ENCODE peak calls at places on chromosomes 2 and 18, in five cellular contexts. B is HepG2, Z is K562, G is GM12878, Q is H1. V is an unnamed sample.

GRCh38 chr18:59957957-59958356 is 58.2 kb downstream of the PMAIP1 start:
- DNase-seq in B (peak), Z (peak), G (no peak), Q (no peak), V (no peak)

GRCh38 chr2:95052804-95053535 is 27.5 kb downstream of the MAL start:
- DNase-seq in B (no peak), Z (no peak), G (no peak), Q (no peak), V (no peak)

GRCh38 chr2:37326285-37326684 is 1.7 kb upstream of the PRKD3 start:
- DNase-seq in B (no peak), Z (no peak), G (no peak), Q (no peak), V (no peak)

GRCh38 chr2:190486037-190486623 is 48.4 kb downstream of the NEMP2 start:
- DNase-seq in B (no peak), Z (no peak), G (no peak), Q (no peak), V (no peak)

GRCh38 chr2:114201781-114202180 is 240.7 kb upstream of the DPP10 start:
- DNase-seq in B (peak), Z (no peak), G (no peak), Q (no peak), V (no peak)

GRCh38 chr2:113278812-113279139 is at the start of gene PAX8:
- DNase-seq in B (no peak), Z (no peak), G (no peak), Q (no peak), V (no peak)

GRCh38 chr2:5664197-5664728 is 27.9 kb upstream of the SOX11 start:
- DNase-seq in B (no peak), Z (no peak), G (no peak), Q (no peak), V (no peak)

GRCh38 chr2:120508581-120509041 is 162.7 kb downstream of the INHBB start:
- DNase-seq in B (no peak), Z (no peak), G (no peak), Q (no peak), V (no peak)

GRCh38 chr2:172985139-172985874 is 90.3 kb upstream of the MAP3K20 start:
- DNase-seq in B (no peak), Z (no peak), G (no peak), Q (no peak), V (no peak)

DNA sequence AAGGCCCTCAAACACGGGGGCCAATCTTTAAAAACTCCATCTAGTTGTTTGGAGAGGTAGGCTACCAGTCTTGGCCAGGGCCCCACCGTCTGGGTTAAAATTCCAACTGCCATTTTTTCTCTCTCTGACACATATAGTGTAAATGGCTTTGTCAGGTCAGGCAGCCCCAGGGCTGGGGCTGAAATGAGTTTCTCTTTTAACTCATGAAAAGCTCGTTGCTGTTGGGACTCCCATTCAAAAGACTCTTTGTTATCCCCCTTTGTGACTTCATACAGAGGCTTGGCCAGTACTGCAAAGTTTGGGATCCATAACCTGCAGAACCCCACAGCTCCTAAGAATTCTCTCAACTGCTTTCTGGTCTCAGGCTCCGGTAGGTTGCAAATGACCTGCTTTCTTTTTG is 99.4 kb upstream of the SLC1A4 start:
- DNase-seq in B (no peak), Z (no peak), G (no peak), Q (no peak), V (no peak)
- TF ChIP-seq TAF1 in B (no peak), Z (no peak), G (no peak), Q (no peak), V (no peak)

GRCh38 chr18:35376742-35377695 is at the start of gene ZNF396:
- DNase-seq in B (peak), Z (peak), G (no peak), Q (peak), V (peak)
- TF ChIP-seq POLR2A in B (no peak), Z (peak), G (peak), Q (no peak), V (no peak)

GRCh38 chr2:20135631-20136050 is 84.2 kb upstream of the LAPTM4A start:
- DNase-seq in B (peak), Z (peak), G (no peak), Q (peak), V (peak)
- TF ChIP-seq TAF1 in B (no peak), Z (no peak), G (no peak), Q (no peak), V (no peak)

GRCh38 chr2:46422717-46423394 is 56.5 kb upstream of the TMEM247 start:
- DNase-seq in B (no peak), Z (no peak), G (no peak), Q (no peak), V (no peak)

GRCh38 chr2:46428911-46429436 is 50.4 kb upstream of the TMEM247 start:
- DNase-seq in B (no peak), Z (peak), G (no peak), Q (no peak), V (no peak)

GRCh38 chr2:46421361-46421760 is 58.0 kb upstream of the TMEM247 start:
- DNase-seq in B (no peak), Z (no peak), G (no peak), Q (no peak), V (no peak)

GRCh38 chr2:46420945-46421344 is 58.4 kb upstream of the TMEM247 start:
- DNase-seq in B (no peak), Z (no peak), G (no peak), Q (no peak), V (no peak)

DNA sequence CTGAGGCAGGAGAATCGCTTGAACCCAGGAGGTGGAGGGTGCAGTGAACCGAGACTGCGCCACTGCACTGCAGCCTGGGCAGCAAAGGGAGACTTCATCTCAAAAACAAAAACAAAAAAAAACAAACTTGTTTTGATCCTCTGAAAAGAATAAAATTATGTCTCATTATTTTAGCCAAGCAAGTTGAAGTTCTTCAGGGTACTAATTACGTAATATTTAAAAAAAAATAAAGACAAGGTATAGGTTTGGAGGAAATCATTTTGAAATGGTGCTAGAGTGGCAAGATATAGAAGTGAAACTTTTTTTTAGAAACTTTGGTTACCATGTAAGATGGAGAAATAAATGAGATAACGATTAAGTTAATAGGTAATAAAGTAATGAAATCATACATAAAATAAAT is 54.4 kb upstream of the TMEM247 start:
- DNase-seq in B (no peak), Z (no peak), G (no peak), Q (no peak), V (no peak)
- TF ChIP-seq POLR2A in B (no peak), Z (no peak), G (no peak), Q (no peak), V (no peak)

GRCh38 chr18:58009166-58009565 is 34.9 kb upstream of the NEDD4L start:
- DNase-seq in B (no peak), Z (no peak), G (no peak), Q (no peak), V (no peak)
- TF ChIP-seq TAF1 in B (no peak), Z (no peak), G (no peak), Q (no peak), V (no peak)

GRCh38 chr2:191677091-191677645 is 768 bp upstream of the NABP1 start:
- DNase-seq in B (peak), Z (peak), G (no peak), Q (no peak), V (no peak)
- TF ChIP-seq POLR2A in B (no peak), Z (no peak), G (no peak), Q (no peak), V (peak)

GRCh38 chr2:122863516-122863915 is 1108.1 kb downstream of the TSN start:
- DNase-seq in B (no peak), Z (no peak), G (peak), Q (no peak), V (no peak)

GRCh38 chr2:122859260-122859659 is 1103.8 kb downstream of the TSN start:
- DNase-seq in B (no peak), Z (no peak), G (no peak), Q (no peak), V (no peak)

GRCh38 chr2:122856696-122857095 is 1101.2 kb downstream of the TSN start:
- DNase-seq in B (no peak), Z (no peak), G (no peak), Q (no peak), V (no peak)

GRCh38 chr2:122858075-122858702 is 1102.7 kb downstream of the TSN start:
- DNase-seq in B (no peak), Z (no peak), G (no peak), Q (no peak), V (no peak)

DNA sequence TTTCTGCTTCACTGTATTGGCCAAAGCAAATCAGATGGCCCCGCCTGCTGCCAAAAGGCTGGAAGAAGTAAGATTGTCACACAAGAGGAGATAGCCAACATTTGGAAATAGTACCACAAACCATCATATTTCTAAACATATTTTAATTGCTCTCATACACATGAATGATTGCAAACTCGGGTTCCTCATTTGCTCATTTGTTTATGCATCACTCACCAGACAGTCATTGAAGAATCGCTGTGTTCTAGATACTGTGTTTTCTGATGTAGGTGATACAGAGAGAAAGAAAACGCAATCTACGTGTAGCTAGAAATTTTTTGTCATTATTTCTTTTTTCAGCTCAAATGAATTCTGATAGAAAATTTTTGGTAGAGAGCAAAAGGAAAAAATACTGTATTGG is 1103.4 kb downstream of the TSN start:
- DNase-seq in B (no peak), Z (no peak), G (no peak), Q (no peak), V (no peak)
- TF ChIP-seq TAF1 in B (no peak), Z (no peak), G (no peak), Q (no peak), V (no peak)

GRCh38 chr2:149365826-149366583 is 35.6 kb downstream of the LYPD6 start:
- DNase-seq in B (peak), Z (no peak), G (no peak), Q (no peak), V (no peak)
- TF ChIP-seq POLR2A in B (no peak), Z (no peak), G (no peak), Q (no peak), V (no peak)

V was measured in GM12892.